ENCODE peak calls at places on chromosomes 12 and 14, in ten cellular contexts. R is A172, N is RWPE1, J is left ventricle myocardium inferior, Z is IMR-90, G is neuronal stem cell, B is epithelial cell of esophagus, Y is heart right ventricle, V is NCI-H2081, E is left colon. M is an unnamed sample.

GRCh38 chr14:92677087-92677668 is 71.2 kb downstream of the LGMN start:
- DNase-seq in B (no peak), R (no peak), J (no peak), Z (no peak), Y (no peak), E (no peak), V (no peak), N (no peak), G (no peak), M (no peak)

GRCh38 chr12:124501827-124502226 is 65.6 kb downstream of the NCOR2 start:
- DNase-seq in R (no peak), G (no peak), N (no peak), Z (no peak), V (no peak), Y (peak; percentile 35), J (no peak), B (no peak), E (no peak), M (no peak)

GRCh38 chr14:77045570-77045890 is 17.0 kb upstream of the IRF2BPL start:
- DNase-seq in J (no peak), E (peak; percentile 63), B (no peak), R (peak; percentile 35), V (no peak), N (peak; percentile 34), Z (no peak), G (no peak), Y (no peak), M (no peak)

GRCh38 chr12:132078190-132078589 is 65.9 kb downstream of the DDX51 start:
- DNase-seq in Z (peak; percentile 91), Y (no peak), E (no peak), J (no peak), R (peak; percentile 20), V (no peak), N (peak; percentile 38), B (no peak), G (no peak), M (peak; percentile 52)

GRCh38 chr12:90484130-90484529 is 470.8 kb downstream of the CCER1 start:
- DNase-seq in G (no peak), R (no peak), Z (no peak), V (no peak), J (no peak), E (no peak), B (no peak), Y (no peak), N (no peak), M (no peak)

GRCh38 chr14:60650382-60650961 is 1.2 kb upstream of the SIX1 start:
- DNase-seq in J (no peak), E (no peak), Z (peak; percentile 34), N (no peak), G (peak; percentile 21), R (no peak), V (no peak), Y (no peak), B (peak; percentile 39), M (no peak)

GRCh38 chr12:12722351-12723146 is 5.4 kb downstream of the CDKN1B start:
- DNase-seq in V (no peak), J (no peak), B (peak; percentile 38), G (no peak), R (no peak), E (no peak), Y (no peak), Z (peak; percentile 53), N (no peak), M (no peak)

GRCh38 chr14:20302042-20302761 is 3.5 kb downstream of the TTC5 start:
- DNase-seq in N (no peak), V (no peak), J (no peak), G (no peak), E (no peak), Z (peak; percentile 61), Y (no peak), B (peak; percentile 32), R (peak; percentile 12), M (no peak)

GRCh38 chr12:92623386-92623785 is 79.4 kb upstream of the PLEKHG7 start:
- DNase-seq in N (no peak), Y (no peak), J (no peak), E (no peak), R (no peak), V (no peak), B (no peak), Z (peak; percentile 26), G (no peak), M (no peak)

GRCh38 chr12:18296909-18297280 is 35.6 kb downstream of the PIK3C2G start:
- DNase-seq in R (no peak), V (no peak), Y (no peak), J (no peak), B (no peak), N (no peak), G (no peak), Z (no peak), E (no peak), M (no peak)

GRCh38 chr14:104673481-104673880 is 15.9 kb upstream of the INF2 start:
- DNase-seq in Z (no peak), B (no peak), G (no peak), Y (no peak), E (no peak), J (no peak), N (no peak), R (no peak), V (no peak), M (no peak)

GRCh38 chr12:120262852-120263724 is 2.4 kb downstream of the PXN start:
- DNase-seq in R (peak; percentile 39), Y (peak; percentile 49), G (no peak), E (no peak), V (no peak), J (peak; percentile 59), Z (no peak), N (no peak), B (no peak), M (no peak)

GRCh38 chr12:11477110-11477509 is 81.7 kb upstream of the PRB2 start:
- DNase-seq in Z (no peak), R (no peak), Y (no peak), N (no peak), E (no peak), J (no peak), G (no peak), B (no peak), V (no peak), M (no peak)

GRCh38 chr14:99260652-99261551 is 11.1 kb downstream of the BCL11B start:
- DNase-seq in N (no peak), Y (no peak), V (no peak), Z (no peak), B (no peak), G (no peak), R (no peak), E (no peak), J (no peak), M (no peak)

GRCh38 chr12:90575995-90576394 is 379.0 kb downstream of the CCER1 start:
- DNase-seq in R (no peak), B (peak; percentile 21), V (no peak), G (no peak), E (no peak), N (no peak), J (peak; percentile 24), Z (no peak), Y (no peak), M (no peak)

GRCh38 chr14:91284146-91284790 is 39.8 kb upstream of the GPR68 start:
- DNase-seq in Z (peak; percentile 71), V (no peak), J (no peak), G (no peak), N (peak; percentile 75), Y (no peak), B (peak; percentile 68), R (peak; percentile 68), E (no peak), M (no peak)

GRCh38 chr14:57057803-57058202 is 210.9 kb downstream of the EXOC5 start:
- DNase-seq in E (no peak), N (no peak), V (peak; percentile 2), J (no peak), Z (no peak), Y (no peak), R (no peak), B (peak; percentile 2), G (no peak), M (no peak)

GRCh38 chr14:64821651-64822050 is 58.1 kb downstream of the SPTB start:
- DNase-seq in B (no peak), R (no peak), J (no peak), Y (no peak), V (no peak), N (no peak), E (no peak), Z (no peak), G (no peak), M (no peak)

GRCh38 chr12:52585951-52586350 is 12.3 kb upstream of the KRT74 start:
- DNase-seq in Y (no peak), J (no peak), B (no peak), G (no peak), N (no peak), E (no peak), Z (no peak), V (no peak), R (no peak), M (no peak)

GRCh38 chr12:108856170-108856427 is 1.3 kb downstream of the SSH1 start:
- DNase-seq in V (no peak), G (no peak), R (no peak), Y (no peak), Z (no peak), B (no peak), J (no peak), E (no peak), N (no peak), M (no peak)

GRCh38 chr12:52215587-52216031 is 17.4 kb upstream of the KRT7 start:
- DNase-seq in Y (no peak), Z (peak; percentile 79), V (no peak), J (no peak), E (peak; percentile 22), R (peak; percentile 98), G (no peak), N (peak; percentile 97), B (peak; percentile 92), M (no peak)

GRCh38 chr14:69079188-69079742 is 73.7 kb downstream of the DCAF5 start:
- DNase-seq in J (no peak), B (peak; percentile 74), R (peak; percentile 74), Y (no peak), G (no peak), Z (peak; percentile 88), E (no peak), V (no peak), N (peak; percentile 54), M (no peak)

GRCh38 chr12:121443193-121443829 is 43.4 kb downstream of the RNF34 start:
- DNase-seq in N (peak; percentile 84), J (peak; percentile 81), Z (peak; percentile 70), V (peak; percentile 79), G (peak; percentile 67), B (peak; percentile 83), R (peak; percentile 79), E (peak; percentile 81), Y (peak; percentile 87), M (peak; percentile 88)

GRCh38 chr14:55028066-55028465 is 1.0 kb downstream of the SOCS4 start:
- DNase-seq in J (no peak), B (no peak), G (no peak), E (no peak), V (no peak), R (no peak), Y (no peak), Z (peak; percentile 11), N (no peak), M (no peak)

GRCh38 chr12:59699408-59700144 is 103.7 kb downstream of the SLC16A7 start:
- DNase-seq in Y (no peak), Z (peak; percentile 86), V (no peak), J (no peak), N (peak; percentile 25), R (no peak), B (peak; percentile 89), E (no peak), G (no peak), M (no peak)

GRCh38 chr14:98889107-98889835 is 382.7 kb downstream of the BCL11B start:
- DNase-seq in N (no peak), Y (no peak), R (no peak), Z (no peak), V (no peak), J (no peak), G (no peak), B (no peak), E (no peak), M (no peak)

GRCh38 chr14:50383618-50384225 is 13.0 kb downstream of the CDKL1 start:
- DNase-seq in E (no peak), B (no peak), J (no peak), N (no peak), R (no peak), V (no peak), Z (no peak), Y (no peak), G (no peak), M (no peak)

GRCh38 chr12:132070298-132070697 is 73.8 kb downstream of the DDX51 start:
- DNase-seq in R (no peak), Y (no peak), V (no peak), N (no peak), E (no peak), B (no peak), G (no peak), Z (no peak), J (no peak), M (no peak)